ENCODE peak calls at places on chromosomes 4 and X, in seven cellular contexts. V is suprapubic skin, J is A549, A is ovary, K is transverse colon, O is stomach, T is H1. W is an unnamed sample.

GRCh38 chr4:39698424-39699009 is 581 bp downstream of the UBE2K start:
- DNase-seq in J (peak; percentile 31), V (peak; percentile 82), K (peak; percentile 59), O (peak; percentile 32), A (peak; percentile 69), T (no peak), W (peak; percentile 92)

GRCh38 chr4:135434936-135435335 is 1233.3 kb upstream of the PABPC4L start:
- DNase-seq in J (no peak), O (no peak), T (no peak), V (no peak), K (no peak), A (no peak), W (no peak)

GRCh38 chr4:147736458-147736857 is 4.6 kb downstream of the ARHGAP10 start:
- DNase-seq in O (no peak), A (no peak), K (no peak), V (no peak), J (peak; percentile 15), T (no peak), W (no peak)

GRCh38 chrX:1743105-1743504 is 128.2 kb downstream of the ASMT start:
- DNase-seq in T (no peak), O (no peak), K (no peak), A (no peak), J (no peak), V (no peak), W (no peak)

GRCh38 chr4:85565761-85566480 is 91.0 kb downstream of the ARHGAP24 start:
- DNase-seq in J (no peak), O (no peak), V (no peak), K (no peak), T (no peak), A (no peak), W (no peak)

GRCh38 chr4:151238477-151238876 is 38.5 kb upstream of the PRSS48 start:
- DNase-seq in J (no peak), O (no peak), K (no peak), T (no peak), A (no peak), V (no peak), W (peak; percentile 80)

GRCh38 chrX:15761564-15762191 is 23.6 kb downstream of the CA5B start:
- DNase-seq in A (no peak), O (no peak), T (no peak), K (no peak), V (no peak), J (peak; percentile 42), W (no peak)

GRCh38 chrX:129529685-129530281 is 6.5 kb upstream of the SMARCA1 start:
- DNase-seq in A (no peak), V (no peak), T (no peak), K (no peak), J (no peak), O (no peak), W (no peak)

GRCh38 chrX:95836517-95836916 is 848.1 kb upstream of the DIAPH2 start:
- DNase-seq in A (no peak), V (no peak), K (no peak), J (no peak), T (no peak), O (no peak), W (no peak)

GRCh38 chr4:122045533-122045932 is 93.7 kb upstream of the TRPC3 start:
- DNase-seq in A (no peak), O (no peak), J (no peak), K (no peak), T (no peak), V (no peak), W (no peak)

GRCh38 chr4:83284161-83285021 is at the start of gene COQ2:
- DNase-seq in A (peak; percentile 97), T (peak; percentile 79), V (peak; percentile 97), J (peak; percentile 89), O (peak; percentile 95), K (peak; percentile 97), W (peak; percentile 98)

GRCh38 chr4:169295822-169296221 is 25.1 kb upstream of the SH3RF1 start:
- DNase-seq in T (no peak), A (no peak), V (no peak), K (no peak), O (no peak), J (no peak), W (no peak)

GRCh38 chr4:122898370-122899150 is 23.8 kb downstream of the NUDT6 start:
- DNase-seq in V (no peak), A (no peak), T (no peak), O (no peak), K (no peak), J (peak; percentile 52), W (no peak)

GRCh38 chrX:51614353-51614752 is 4.4 kb downstream of the CENPVL3 start:
- DNase-seq in O (no peak), T (no peak), V (no peak), A (no peak), J (peak; percentile 14), K (no peak), W (no peak)

GRCh38 chrX:65745992-65746391 is 78.5 kb downstream of the MSN start:
- DNase-seq in O (no peak), J (no peak), K (peak; percentile 34), A (no peak), V (no peak), T (no peak), W (no peak)

GRCh38 chrX:9955506-9955905 is 11.7 kb upstream of the CLDN34 start:
- DNase-seq in A (no peak), T (no peak), K (no peak), V (no peak), J (no peak), O (no peak), W (no peak)

GRCh38 chr4:146243141-146243882 is 29.0 kb downstream of the REELD1 start:
- DNase-seq in O (no peak), J (no peak), V (no peak), A (peak; percentile 45), K (no peak), T (peak; percentile 36), W (peak; percentile 68)

GRCh38 chr4:24642941-24643628 is 58.7 kb upstream of the DHX15 start:
- DNase-seq in A (no peak), K (no peak), T (no peak), O (no peak), J (peak; percentile 29), V (no peak), W (peak; percentile 77)

GRCh38 chr4:153223418-153223792 is 19.2 kb downstream of the TRIM2 start:
- DNase-seq in T (no peak), A (no peak), K (no peak), O (no peak), V (no peak), J (no peak), W (no peak)

DNA sequence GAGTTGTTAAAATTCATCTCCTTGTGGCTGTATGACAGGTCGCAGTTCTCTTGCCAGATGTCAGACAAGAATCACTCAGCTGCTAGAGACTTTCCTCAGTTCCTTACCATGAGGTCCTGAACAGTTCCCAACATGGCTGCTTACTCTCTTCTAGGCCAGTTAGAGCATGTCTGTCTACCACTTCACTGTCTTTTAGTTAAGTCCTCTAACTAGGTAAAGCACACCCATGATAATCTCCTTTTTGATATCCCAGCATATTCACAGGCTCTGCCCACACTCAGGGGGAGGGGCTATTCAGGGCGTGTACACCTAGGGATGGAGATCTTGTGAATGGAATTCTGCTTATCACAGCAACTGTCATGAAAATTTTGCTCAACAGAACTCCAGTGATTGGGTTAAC is 190.1 kb downstream of the ADAMTS3 start:
- DNase-seq in T (no peak), K (no peak), A (no peak), J (no peak), V (no peak), O (no peak), W (no peak)
- H3K4me3 ChIP-seq in T (no peak overlapping the region), K (no peak overlapping the region), A (no peak overlapping the region), J (no peak overlapping the region), V (no peak overlapping the region), O (no peak overlapping the region), W (no peak overlapping the region)

DNA sequence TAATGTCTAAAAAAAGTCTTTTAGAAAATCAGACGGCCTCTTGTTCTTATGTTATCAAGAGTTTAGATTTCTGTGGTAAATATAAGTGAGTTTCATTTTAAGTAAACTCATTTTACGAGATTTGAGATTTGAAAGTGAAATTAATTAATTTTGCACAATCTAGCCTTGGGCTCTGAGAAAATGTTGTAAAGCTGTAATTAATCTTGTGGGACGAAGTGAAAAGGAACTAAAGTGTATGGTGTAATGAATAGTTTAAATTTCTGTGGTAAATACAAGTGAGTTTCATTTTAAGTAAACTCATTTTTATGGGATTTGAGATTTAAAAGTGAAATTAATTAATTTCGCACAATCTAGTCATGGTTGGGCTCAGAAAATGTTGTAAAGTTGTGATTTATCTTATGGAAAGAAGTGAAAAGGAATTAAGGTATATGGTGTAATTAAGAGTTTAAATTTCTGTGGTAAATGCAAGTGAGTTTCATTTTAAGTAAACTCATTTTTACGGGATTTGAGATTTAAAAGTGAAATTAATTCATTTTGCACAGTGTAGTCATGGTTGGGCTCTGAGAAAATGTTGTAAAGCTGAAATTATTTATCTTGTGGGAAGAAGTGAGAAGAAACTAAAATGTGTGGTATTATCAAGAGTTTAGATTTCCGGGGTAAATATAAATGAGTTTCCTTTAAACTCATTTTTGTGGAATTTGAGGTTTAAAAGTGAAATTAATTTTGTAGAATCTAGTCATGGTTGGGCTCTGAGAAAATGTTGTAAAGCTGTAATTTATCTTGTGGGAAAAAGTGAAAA is 1.6 kb downstream of the SCML1 start:
- DNase-seq in V (no peak), T (no peak), A (no peak), O (no peak), K (no peak), J (no peak), W (no peak)
- H3K27ac ChIP-seq in V (no peak overlapping the region), T (no peak overlapping the region), A (no peak overlapping the region), O (peak overlapping the region; percentile 94), K (peak overlapping the region; percentile 94), J (peak overlapping the region; percentile 62), W (peak overlapping the region; percentile 86)

DNA sequence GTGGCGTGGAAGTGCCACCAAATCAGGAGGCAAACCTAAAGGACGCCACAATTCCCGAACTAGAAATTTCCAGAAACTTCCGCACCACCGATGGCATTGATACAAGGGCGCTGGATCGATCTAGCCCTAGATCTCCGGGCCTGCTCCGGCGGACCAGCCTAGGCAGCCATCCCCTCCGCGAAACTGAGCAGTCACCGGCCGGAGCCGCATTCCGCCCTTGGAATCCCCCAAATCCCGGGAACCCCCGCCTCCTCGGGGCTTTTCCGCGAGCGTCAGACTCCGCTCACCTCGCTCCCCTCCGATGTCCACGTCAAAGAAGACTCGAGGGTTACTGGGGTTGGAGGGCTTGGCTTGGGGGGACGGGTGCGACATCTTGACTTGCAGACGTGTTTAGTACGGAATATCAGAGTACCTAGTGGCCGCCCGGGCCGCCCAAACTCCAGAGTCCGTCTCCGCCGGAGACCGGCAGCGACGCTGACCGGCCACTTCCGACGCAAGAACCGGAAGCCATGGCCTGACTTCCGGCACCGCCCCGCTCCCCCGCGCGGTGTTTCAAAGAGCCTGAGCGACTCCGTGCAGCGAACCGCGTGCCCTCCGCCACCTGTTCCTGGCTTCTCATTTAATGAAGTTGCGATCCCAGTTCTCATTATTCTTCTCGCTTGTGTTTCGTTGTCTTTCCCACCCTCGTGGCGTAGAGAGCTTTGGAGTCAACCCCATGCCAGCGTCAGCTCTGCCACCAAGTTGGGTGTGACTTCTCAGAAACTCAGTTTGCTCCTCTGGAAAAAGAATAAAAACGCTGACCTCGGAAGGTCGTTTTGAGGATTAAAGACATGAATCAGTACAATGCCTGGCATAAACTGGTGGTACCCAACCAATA is at the start of gene PPID:
- DNase-seq in O (peak; percentile 86), J (peak; percentile 67), A (peak; percentile 89), V (peak; percentile 91), K (peak; percentile 90), T (peak; percentile 54), W (peak; percentile 95)
- TF ChIP-seq EP300 in O (no peak), J (no peak), A (no peak), V (no peak), K (no peak), T (no peak), W (no peak)

DNA sequence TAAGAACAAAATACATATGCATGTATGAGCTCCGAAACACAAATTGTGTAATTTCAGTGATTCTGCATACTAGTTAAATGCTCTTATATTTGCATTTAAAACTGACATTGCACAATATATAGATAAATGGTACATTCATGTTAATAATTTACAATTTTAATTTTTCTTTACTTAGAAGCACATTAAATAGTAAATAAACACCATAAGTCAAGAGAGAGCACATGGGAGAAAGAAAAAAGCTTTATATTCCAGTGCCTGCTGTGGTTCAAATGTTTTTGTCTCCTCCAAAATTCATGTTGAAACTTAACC is 323.0 kb downstream of the BCOR start:
- DNase-seq in A (no peak), V (no peak), T (no peak), O (no peak), K (no peak), J (no peak), W (no peak)
- H3K4me3 ChIP-seq in A (no peak overlapping the region), V (no peak overlapping the region), T (no peak overlapping the region), O (no peak overlapping the region), K (no peak overlapping the region), J (no peak overlapping the region), W (no peak overlapping the region)